ENCODE peak calls at places on chromosomes 2 and 18, in four cellular contexts. One of them, this sample, is unnamed.

GRCh38 chr2:240917009-240917683 is 11.0 kb downstream of the CROCC2 start:
- DNase-seq in fibroblast of lung: no peak
- DNase-seq in GM23248: no peak
- DNase-seq in neuronal stem cell: no peak
- DNase-seq in this sample: no peak

GRCh38 chr2:111178730-111179405 is 58.2 kb downstream of the BCL2L11 start:
- DNase-seq in fibroblast of lung: no peak
- DNase-seq in GM23248: no peak
- DNase-seq in neuronal stem cell: no peak
- DNase-seq in this sample: peak; percentile 30

GRCh38 chr18:3330622-3331021 is 68.7 kb downstream of the MYL12B start:
- DNase-seq in fibroblast of lung: no peak
- DNase-seq in GM23248: no peak
- DNase-seq in neuronal stem cell: no peak
- DNase-seq in this sample: no peak

GRCh38 chr2:72136349-72136748 is 11.3 kb downstream of the CYP26B1 start:
- DNase-seq in fibroblast of lung: no peak
- DNase-seq in GM23248: no peak
- DNase-seq in neuronal stem cell: no peak
- DNase-seq in this sample: no peak

GRCh38 chr18:29083545-29083944 is 906.6 kb upstream of the CDH2 start:
- DNase-seq in fibroblast of lung: no peak
- DNase-seq in GM23248: peak; percentile 44
- DNase-seq in neuronal stem cell: no peak
- DNase-seq in this sample: no peak

GRCh38 chr18:50866765-50867164 is 12.2 kb upstream of the ME2 start:
- DNase-seq in fibroblast of lung: peak; percentile 33
- DNase-seq in GM23248: peak; percentile 34
- DNase-seq in neuronal stem cell: no peak
- DNase-seq in this sample: no peak

GRCh38 chr2:96868555-96869280 is 1.2 kb downstream of the SEMA4C start:
- DNase-seq in fibroblast of lung: peak; percentile 95
- DNase-seq in GM23248: peak; percentile 92
- DNase-seq in neuronal stem cell: peak; percentile 80
- DNase-seq in this sample: peak; percentile 82

GRCh38 chr2:14944562-14945346 is 312.2 kb downstream of the LRATD1 start:
- DNase-seq in fibroblast of lung: peak; percentile 23
- DNase-seq in GM23248: peak; percentile 47
- DNase-seq in neuronal stem cell: no peak
- DNase-seq in this sample: peak; percentile 26

GRCh38 chr2:232793271-232793670 is 16.9 kb upstream of the KCNJ13 start:
- DNase-seq in fibroblast of lung: no peak
- DNase-seq in GM23248: no peak
- DNase-seq in neuronal stem cell: no peak
- DNase-seq in this sample: no peak

GRCh38 chr2:116718451-116718850 is 1096.0 kb upstream of the DDX18 start:
- DNase-seq in fibroblast of lung: no peak
- DNase-seq in GM23248: no peak
- DNase-seq in neuronal stem cell: no peak
- DNase-seq in this sample: no peak

GRCh38 chr2:112625474-112626114 is 20.1 kb upstream of the SLC20A1 start:
- DNase-seq in fibroblast of lung: no peak
- DNase-seq in GM23248: peak; percentile 7
- DNase-seq in neuronal stem cell: no peak
- DNase-seq in this sample: no peak

GRCh38 chr2:66434679-66435548 is at the start of gene MEIS1:
- DNase-seq in fibroblast of lung: peak; percentile 100
- DNase-seq in GM23248: peak; percentile 98
- DNase-seq in neuronal stem cell: no peak
- DNase-seq in this sample: peak; percentile 99

GRCh38 chr18:40832362-40832761 is 1122.7 kb upstream of the PIK3C3 start:
- DNase-seq in fibroblast of lung: peak; percentile 49
- DNase-seq in GM23248: no peak
- DNase-seq in neuronal stem cell: no peak
- DNase-seq in this sample: peak; percentile 38

GRCh38 chr2:11598228-11598731 is 64.4 kb downstream of the GREB1 start:
- DNase-seq in fibroblast of lung: no peak
- DNase-seq in GM23248: no peak
- DNase-seq in neuronal stem cell: no peak
- DNase-seq in this sample: no peak

GRCh38 chr2:23476786-23477185 is 91.8 kb downstream of the KLHL29 start:
- DNase-seq in fibroblast of lung: no peak
- DNase-seq in GM23248: no peak
- DNase-seq in neuronal stem cell: no peak
- DNase-seq in this sample: no peak

GRCh38 chr2:237322564-237322963 is 91.4 kb downstream of the COL6A3 start:
- DNase-seq in fibroblast of lung: no peak
- DNase-seq in GM23248: peak; percentile 40
- DNase-seq in neuronal stem cell: no peak
- DNase-seq in this sample: no peak

GRCh38 chr2:164032995-164033394 is 297.2 kb upstream of the FIGN start:
- DNase-seq in fibroblast of lung: no peak
- DNase-seq in GM23248: no peak
- DNase-seq in neuronal stem cell: no peak
- DNase-seq in this sample: no peak
- H3K4me1 ChIP-seq in fibroblast of lung: no peaks in the 10 kb centered on the region
- H3K4me1 ChIP-seq in GM23248: peaks cover 8% of the 10 kb centered on the region
- H3K4me1 ChIP-seq in neuronal stem cell: no peaks in the 10 kb centered on the region
- H3K4me1 ChIP-seq in this sample: no peaks in the 10 kb centered on the region

DNA sequence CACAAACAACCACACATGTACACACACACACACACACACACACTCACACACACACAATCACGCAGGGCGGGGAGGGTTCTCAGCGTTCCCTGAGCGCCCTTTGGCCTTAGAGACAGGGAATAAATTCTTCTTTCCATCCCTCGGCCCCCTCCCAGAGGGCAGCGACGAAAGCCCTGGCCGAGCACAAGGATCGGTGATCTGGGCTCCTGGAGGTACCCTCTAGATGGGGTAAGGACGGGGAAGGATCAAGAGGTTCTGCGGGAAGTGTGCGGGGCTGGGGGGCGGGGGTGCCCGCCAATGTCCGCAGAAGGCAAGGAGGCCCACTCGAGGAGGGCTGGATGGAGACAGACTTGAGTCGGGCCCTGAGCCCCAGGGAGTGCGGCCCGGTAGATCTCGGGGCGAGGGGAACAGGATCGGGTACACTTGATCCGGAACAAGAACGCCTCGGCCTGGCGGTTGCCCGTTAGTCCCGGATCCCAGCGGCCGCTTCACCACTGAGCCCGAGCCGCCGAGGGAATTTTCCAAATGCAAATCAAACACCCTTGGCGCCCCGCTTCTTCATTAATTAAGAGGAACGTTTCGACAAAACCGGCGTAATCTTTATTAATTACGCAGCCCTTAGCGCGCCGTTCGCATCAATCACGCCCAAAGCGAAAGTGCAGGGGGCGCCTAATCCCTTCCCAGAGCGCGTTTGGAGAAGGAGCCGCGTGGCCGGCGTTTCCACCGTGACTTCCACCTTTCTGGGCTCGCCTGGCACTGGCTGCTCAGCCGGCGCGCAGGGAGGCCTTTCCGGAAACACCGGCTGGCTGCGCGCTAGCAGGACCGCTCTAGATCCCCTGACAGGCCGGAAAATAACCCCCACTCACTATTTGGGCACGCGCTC is 7.0 kb upstream of the PAX3 start:
- DNase-seq in fibroblast of lung: no peak
- DNase-seq in GM23248: peak; percentile 37
- DNase-seq in neuronal stem cell: no peak
- DNase-seq in this sample: no peak
- H3K4me3 ChIP-seq in fibroblast of lung: peak overlapping the region; percentile 33
- H3K4me3 ChIP-seq in GM23248: peak overlapping the region; percentile 72
- H3K4me3 ChIP-seq in neuronal stem cell: peak overlapping the region; percentile 16
- H3K4me3 ChIP-seq in this sample: peak overlapping the region; percentile 51

GRCh38 chr18:13501896-13502295 is 224.5 kb downstream of the FAM210A start:
- DNase-seq in fibroblast of lung: no peak
- DNase-seq in GM23248: no peak
- DNase-seq in neuronal stem cell: no peak
- DNase-seq in this sample: peak; percentile 24
- H3K4me2 ChIP-seq in fibroblast of lung: no peak overlapping the region
- H3K4me2 ChIP-seq in GM23248: no peak overlapping the region
- H3K4me2 ChIP-seq in neuronal stem cell: no peak overlapping the region
- H3K4me2 ChIP-seq in this sample: peak overlapping the region; percentile 79

GRCh38 chr2:168189835-168190426 is 57.5 kb downstream of the STK39 start:
- DNase-seq in fibroblast of lung: peak; percentile 28
- DNase-seq in GM23248: peak; percentile 84
- DNase-seq in neuronal stem cell: no peak
- DNase-seq in this sample: peak; percentile 83

GRCh38 chr2:168190590-168191336 is 56.6 kb downstream of the STK39 start:
- DNase-seq in fibroblast of lung: no peak
- DNase-seq in GM23248: no peak
- DNase-seq in neuronal stem cell: peak; percentile 30
- DNase-seq in this sample: no peak

GRCh38 chr2:168192839-168193616 is 54.4 kb downstream of the STK39 start:
- DNase-seq in fibroblast of lung: peak; percentile 63
- DNase-seq in GM23248: no peak
- DNase-seq in neuronal stem cell: no peak
- DNase-seq in this sample: no peak

GRCh38 chr2:168194784-168195522 is 52.4 kb downstream of the STK39 start:
- DNase-seq in fibroblast of lung: no peak
- DNase-seq in GM23248: peak; percentile 82
- DNase-seq in neuronal stem cell: no peak
- DNase-seq in this sample: no peak

GRCh38 chr2:168192143-168192785 is 55.1 kb downstream of the STK39 start:
- DNase-seq in fibroblast of lung: no peak
- DNase-seq in GM23248: no peak
- DNase-seq in neuronal stem cell: no peak
- DNase-seq in this sample: no peak
- H3K4me1 ChIP-seq in fibroblast of lung: peaks cover 6% of the 10 kb centered on the region
- H3K4me1 ChIP-seq in GM23248: peaks cover 28% of the 10 kb centered on the region
- H3K4me1 ChIP-seq in neuronal stem cell: peaks cover 29% of the 10 kb centered on the region
- H3K4me1 ChIP-seq in this sample: peaks cover 24% of the 10 kb centered on the region

GRCh38 chr2:218027426-218028188 is 24.8 kb upstream of the TNS1 start:
- DNase-seq in fibroblast of lung: no peak
- DNase-seq in GM23248: no peak
- DNase-seq in neuronal stem cell: no peak
- DNase-seq in this sample: no peak

GRCh38 chr2:218030409-218031195 is 27.8 kb upstream of the TNS1 start:
- DNase-seq in fibroblast of lung: no peak
- DNase-seq in GM23248: no peak
- DNase-seq in neuronal stem cell: no peak
- DNase-seq in this sample: no peak

GRCh38 chr2:218029366-218030360 is 26.9 kb upstream of the TNS1 start:
- DNase-seq in fibroblast of lung: no peak
- DNase-seq in GM23248: no peak
- DNase-seq in neuronal stem cell: no peak
- DNase-seq in this sample: no peak

GRCh38 chr2:218028189-218028495 is 25.3 kb upstream of the TNS1 start:
- DNase-seq in fibroblast of lung: no peak
- DNase-seq in GM23248: no peak
- DNase-seq in neuronal stem cell: no peak
- DNase-seq in this sample: no peak

DNA sequence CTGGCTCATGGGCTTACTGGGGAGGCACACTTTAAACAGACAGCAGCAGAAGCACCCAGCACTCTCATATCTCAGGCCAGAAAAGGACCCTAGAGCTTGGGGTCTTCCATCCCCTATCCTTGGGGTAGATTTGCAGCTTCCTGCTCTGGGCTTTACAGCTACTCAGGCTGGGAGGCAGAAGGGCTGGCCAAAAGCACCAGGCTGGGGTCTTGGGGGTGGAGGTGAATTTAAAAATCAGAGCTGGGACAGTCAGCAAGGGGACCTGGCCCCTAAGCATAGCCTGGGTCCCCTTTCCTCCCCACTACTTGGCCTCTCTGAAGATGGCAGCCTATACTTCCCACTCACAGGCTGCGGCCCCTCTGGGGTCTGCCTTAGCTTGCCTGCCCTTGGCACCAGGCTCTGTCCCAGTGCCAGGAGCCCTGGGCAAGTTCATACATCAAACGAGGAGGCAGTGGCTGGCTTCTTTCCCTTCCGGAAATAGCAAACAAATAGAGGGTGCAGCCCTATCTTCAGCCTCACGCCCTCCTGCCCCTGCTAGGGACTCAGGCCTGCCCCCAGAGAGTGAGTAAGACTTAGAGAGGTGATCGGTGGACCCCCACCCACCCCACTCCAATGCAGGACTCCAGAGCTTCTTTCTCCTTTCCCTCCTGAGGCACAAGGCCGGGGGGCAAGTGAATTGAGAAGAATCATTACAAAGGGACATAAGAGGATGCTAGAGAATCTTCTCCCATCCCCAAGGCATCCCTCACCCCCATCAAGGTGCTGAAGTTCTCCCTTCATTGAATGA is 26.0 kb upstream of the TNS1 start:
- DNase-seq in fibroblast of lung: no peak
- DNase-seq in GM23248: no peak
- DNase-seq in neuronal stem cell: no peak
- DNase-seq in this sample: no peak
- H3K4me3 ChIP-seq in fibroblast of lung: no peak overlapping the region
- H3K4me3 ChIP-seq in GM23248: no peak overlapping the region
- H3K4me3 ChIP-seq in neuronal stem cell: no peak overlapping the region
- H3K4me3 ChIP-seq in this sample: no peak overlapping the region

DNA sequence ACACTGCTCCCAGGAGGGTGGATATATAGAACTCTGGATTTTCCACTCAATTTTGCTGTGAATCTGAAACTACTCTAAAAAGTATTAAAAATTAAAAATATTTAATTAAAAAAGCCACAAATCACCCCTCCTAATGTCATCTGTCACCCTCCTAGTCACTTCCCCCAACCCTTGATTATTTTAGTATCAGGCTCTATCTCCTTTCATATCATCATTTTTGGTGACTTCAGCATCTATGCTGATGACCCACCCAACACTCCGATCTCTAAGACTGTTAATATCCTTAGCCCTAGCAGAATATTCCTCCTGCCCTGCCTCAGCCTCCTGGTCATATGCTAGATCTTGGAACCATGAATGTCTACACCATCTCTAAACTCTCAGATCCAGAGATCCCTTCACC is 128.3 kb upstream of the SLC1A4 start:
- DNase-seq in fibroblast of lung: no peak
- DNase-seq in GM23248: no peak
- DNase-seq in neuronal stem cell: no peak
- DNase-seq in this sample: no peak
- H3K4me2 ChIP-seq in fibroblast of lung: no peak overlapping the region
- H3K4me2 ChIP-seq in GM23248: no peak overlapping the region
- H3K4me2 ChIP-seq in neuronal stem cell: no peak overlapping the region
- H3K4me2 ChIP-seq in this sample: no peak overlapping the region